ENCODE peak calls at places on chromosomes 7 and 10, in five cellular contexts. One of them, this sample, is unnamed. For H3K4me1, the result is how much of the 10 kb centered on the place peaks cover.

GRCh38 chr7:34086064-34086463 is 180.7 kb downstream of the BMPER start:
- DNase-seq in stomach: no peak
- DNase-seq in esophagus muscularis mucosa: no peak
- DNase-seq in IMR-90: no peak
- DNase-seq in transverse colon: no peak
- DNase-seq in this sample: no peak

GRCh38 chr7:116981887-116982430 is 28.7 kb downstream of the ST7 start:
- DNase-seq in esophagus muscularis mucosa: no peak
- DNase-seq in transverse colon: no peak
- DNase-seq in stomach: no peak
- DNase-seq in IMR-90: no peak
- DNase-seq in this sample: no peak

GRCh38 chr10:48556713-48557112 is 48.2 kb downstream of the ARHGAP22 start:
- DNase-seq in esophagus muscularis mucosa: no peak
- DNase-seq in stomach: no peak
- DNase-seq in transverse colon: no peak
- DNase-seq in IMR-90: no peak
- DNase-seq in this sample: no peak

GRCh38 chr7:101903505-101903849 is 86.1 kb downstream of the CUX1 start:
- DNase-seq in esophagus muscularis mucosa: no peak
- DNase-seq in transverse colon: no peak
- DNase-seq in stomach: no peak
- DNase-seq in IMR-90: no peak
- DNase-seq in this sample: no peak

GRCh38 chr7:109635374-109635773 is 1065.7 kb downstream of the DNAJB9 start:
- DNase-seq in transverse colon: no peak
- DNase-seq in stomach: no peak
- DNase-seq in esophagus muscularis mucosa: no peak
- DNase-seq in IMR-90: no peak
- DNase-seq in this sample: no peak

GRCh38 chr7:47553309-47553708 is 28.6 kb downstream of the TNS3 start:
- DNase-seq in stomach: no peak
- DNase-seq in esophagus muscularis mucosa: no peak
- DNase-seq in IMR-90: peak
- DNase-seq in transverse colon: no peak
- DNase-seq in this sample: no peak

GRCh38 chr10:97651773-97652172 is 11.3 kb downstream of the PI4K2A start:
- DNase-seq in IMR-90: no peak
- DNase-seq in stomach: no peak
- DNase-seq in transverse colon: no peak
- DNase-seq in esophagus muscularis mucosa: no peak
- DNase-seq in this sample: no peak

GRCh38 chr10:43120116-43120947 is 17.9 kb upstream of the CSGALNACT2 start:
- DNase-seq in stomach: no peak
- DNase-seq in IMR-90: no peak
- DNase-seq in transverse colon: no peak
- DNase-seq in esophagus muscularis mucosa: no peak
- DNase-seq in this sample: no peak

GRCh38 chr7:132430863-132431822 is 145.1 kb downstream of the PLXNA4 start:
- DNase-seq in esophagus muscularis mucosa: no peak
- DNase-seq in IMR-90: peak
- DNase-seq in transverse colon: peak
- DNase-seq in stomach: no peak
- DNase-seq in this sample: peak

GRCh38 chr10:110931769-110932381 is 12.5 kb downstream of the SHOC2 start:
- DNase-seq in IMR-90: no peak
- DNase-seq in transverse colon: no peak
- DNase-seq in stomach: no peak
- DNase-seq in esophagus muscularis mucosa: no peak
- DNase-seq in this sample: no peak

GRCh38 chr10:36023939-36024338 is 381.8 kb upstream of the FZD8 start:
- DNase-seq in esophagus muscularis mucosa: no peak
- DNase-seq in stomach: no peak
- DNase-seq in transverse colon: no peak
- DNase-seq in IMR-90: peak
- DNase-seq in this sample: no peak

GRCh38 chr7:102234801-102235550 is 51.7 kb upstream of the SH2B2 start:
- DNase-seq in transverse colon: no peak
- DNase-seq in stomach: no peak
- DNase-seq in IMR-90: no peak
- DNase-seq in esophagus muscularis mucosa: no peak
- DNase-seq in this sample: no peak

GRCh38 chr7:77453531-77453930 is 37.4 kb upstream of the GSAP start:
- DNase-seq in transverse colon: no peak
- DNase-seq in esophagus muscularis mucosa: no peak
- DNase-seq in stomach: no peak
- DNase-seq in IMR-90: peak
- DNase-seq in this sample: no peak

GRCh38 chr7:5693529-5693928 is 87.9 kb downstream of the RNF216 start:
- DNase-seq in transverse colon: no peak
- DNase-seq in stomach: no peak
- DNase-seq in IMR-90: peak
- DNase-seq in esophagus muscularis mucosa: no peak
- DNase-seq in this sample: peak

GRCh38 chr10:14843327-14843988 is 5.4 kb downstream of the HSPA14 start:
- DNase-seq in esophagus muscularis mucosa: peak
- DNase-seq in stomach: no peak
- DNase-seq in IMR-90: no peak
- DNase-seq in transverse colon: no peak
- DNase-seq in this sample: no peak

GRCh38 chr10:126166797-126167196 is 221.5 kb downstream of the ADAM12 start:
- DNase-seq in transverse colon: no peak
- DNase-seq in IMR-90: no peak
- DNase-seq in stomach: no peak
- DNase-seq in esophagus muscularis mucosa: no peak
- DNase-seq in this sample: no peak

GRCh38 chr7:127838816-127839415 is 186.9 kb downstream of the SND1 start:
- DNase-seq in IMR-90: peak
- DNase-seq in transverse colon: no peak
- DNase-seq in stomach: no peak
- DNase-seq in esophagus muscularis mucosa: no peak
- DNase-seq in this sample: no peak

GRCh38 chr10:133608855-133609254 is 17.7 kb downstream of the FRG2B start:
- DNase-seq in transverse colon: no peak
- DNase-seq in stomach: no peak
- DNase-seq in esophagus muscularis mucosa: peak
- DNase-seq in IMR-90: no peak
- DNase-seq in this sample: no peak

GRCh38 chr7:23105086-23105643 is 420 bp upstream of the KLHL7 start:
- DNase-seq in stomach: no peak
- DNase-seq in transverse colon: no peak
- DNase-seq in IMR-90: no peak
- DNase-seq in esophagus muscularis mucosa: no peak
- DNase-seq in this sample: no peak

GRCh38 chr10:28302012-28302667 is 724 bp downstream of the MPP7 start:
- DNase-seq in transverse colon: peak
- DNase-seq in esophagus muscularis mucosa: no peak
- DNase-seq in stomach: no peak
- DNase-seq in IMR-90: no peak
- DNase-seq in this sample: no peak

GRCh38 chr7:159119026-159119741 is 25.5 kb downstream of the VIPR2 start:
- DNase-seq in IMR-90: no peak
- DNase-seq in stomach: no peak
- DNase-seq in transverse colon: no peak
- DNase-seq in esophagus muscularis mucosa: no peak
- DNase-seq in this sample: peak

GRCh38 chr10:48461623-48462481 is 143.0 kb downstream of the ARHGAP22 start:
- DNase-seq in stomach: peak
- DNase-seq in transverse colon: no peak
- DNase-seq in IMR-90: no peak
- DNase-seq in esophagus muscularis mucosa: no peak
- DNase-seq in this sample: no peak

GRCh38 chr7:54331311-54331710 is 210.9 kb upstream of the VSTM2A start:
- DNase-seq in esophagus muscularis mucosa: no peak
- DNase-seq in stomach: no peak
- DNase-seq in transverse colon: no peak
- DNase-seq in IMR-90: no peak
- DNase-seq in this sample: no peak

GRCh38 chr10:74012480-74012879 is 14.6 kb downstream of the VCL start:
- DNase-seq in transverse colon: no peak
- DNase-seq in IMR-90: no peak
- DNase-seq in stomach: no peak
- DNase-seq in esophagus muscularis mucosa: no peak
- DNase-seq in this sample: no peak

GRCh38 chr10:110355922-110356627 is 51.4 kb upstream of the SMNDC1 start:
- DNase-seq in esophagus muscularis mucosa: no peak
- DNase-seq in stomach: no peak
- DNase-seq in IMR-90: no peak
- DNase-seq in transverse colon: peak
- DNase-seq in this sample: peak

DNA sequence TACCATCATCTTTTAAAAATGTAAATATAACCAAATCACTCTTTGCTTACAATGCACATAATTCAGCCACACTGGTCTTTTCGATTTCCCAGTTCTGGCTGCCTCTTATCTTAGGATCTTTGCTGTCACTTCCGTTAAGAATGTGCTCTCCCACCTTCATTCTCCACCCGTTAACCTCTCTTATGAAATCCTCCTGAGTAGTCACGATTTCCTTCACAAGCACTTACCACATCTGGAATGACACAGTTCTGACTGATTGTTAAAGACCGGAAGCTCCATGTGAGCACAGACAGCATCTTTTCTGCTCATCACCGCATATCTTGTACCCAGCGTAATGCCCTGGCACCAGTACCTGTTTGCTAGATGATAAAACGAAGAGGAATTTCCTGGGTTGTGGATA is 84.3 kb downstream of the CUL2 start:
- DNase-seq in stomach: no peak
- DNase-seq in esophagus muscularis mucosa: no peak
- DNase-seq in transverse colon: no peak
- DNase-seq in IMR-90: peak
- DNase-seq in this sample: no peak
- TF ChIP-seq POLR2A in stomach: no peak
- TF ChIP-seq POLR2A in esophagus muscularis mucosa: no peak
- TF ChIP-seq POLR2A in transverse colon: no peak
- TF ChIP-seq POLR2A in IMR-90: no peak
- TF ChIP-seq POLR2A in this sample: no peak

GRCh38 chr7:26183545-26184282 is 16.8 kb downstream of the HNRNPA2B1 start:
- DNase-seq in IMR-90: no peak
- DNase-seq in transverse colon: no peak
- DNase-seq in esophagus muscularis mucosa: no peak
- DNase-seq in stomach: no peak
- DNase-seq in this sample: no peak
- H3K4me1 ChIP-seq in IMR-90: under half
- H3K4me1 ChIP-seq in transverse colon: under half
- H3K4me1 ChIP-seq in esophagus muscularis mucosa: under half
- H3K4me1 ChIP-seq in stomach: half or more
- H3K4me1 ChIP-seq in this sample: under half

DNA sequence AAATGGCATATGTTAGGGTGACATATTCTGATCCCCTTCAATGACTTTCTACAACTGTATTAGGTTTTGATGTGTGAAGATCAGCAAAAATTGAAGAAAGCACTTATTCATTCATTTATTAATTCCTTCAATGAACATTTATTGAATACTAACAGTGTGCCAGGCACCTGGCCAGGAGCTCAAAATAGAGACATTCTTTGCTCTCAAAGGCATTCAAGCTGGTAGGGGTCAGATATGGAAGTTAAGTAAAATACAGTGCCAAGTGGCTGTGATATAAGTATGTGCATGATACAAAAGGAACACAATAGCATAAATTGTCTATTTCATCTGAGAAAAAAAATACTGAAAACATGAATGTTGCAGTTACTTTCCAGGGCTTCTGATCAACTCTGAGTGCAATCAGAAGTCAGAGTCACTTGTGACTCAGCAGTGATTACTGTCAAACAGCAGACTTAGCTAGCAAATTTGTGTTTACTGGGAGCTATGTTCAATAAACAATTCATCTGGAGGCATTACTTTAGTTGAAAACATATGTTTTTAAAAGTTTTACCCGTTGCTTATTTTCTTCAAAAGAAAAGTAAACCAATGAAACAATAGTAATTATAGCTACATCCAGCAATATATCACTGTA is 60.4 kb upstream of the CACNB2 start:
- DNase-seq in transverse colon: no peak
- DNase-seq in stomach: no peak
- DNase-seq in esophagus muscularis mucosa: no peak
- DNase-seq in IMR-90: peak
- DNase-seq in this sample: no peak
- TF ChIP-seq POLR2A in transverse colon: no peak
- TF ChIP-seq POLR2A in stomach: no peak
- TF ChIP-seq POLR2A in esophagus muscularis mucosa: no peak
- TF ChIP-seq POLR2A in IMR-90: no peak
- TF ChIP-seq POLR2A in this sample: no peak

GRCh38 chr10:125118701-125119100 is 41.7 kb downstream of the CTBP2 start:
- DNase-seq in stomach: no peak
- DNase-seq in IMR-90: no peak
- DNase-seq in esophagus muscularis mucosa: no peak
- DNase-seq in transverse colon: no peak
- DNase-seq in this sample: no peak
- H3K4me1 ChIP-seq in stomach: half or more
- H3K4me1 ChIP-seq in IMR-90: under half
- H3K4me1 ChIP-seq in esophagus muscularis mucosa: half or more
- H3K4me1 ChIP-seq in transverse colon: half or more
- H3K4me1 ChIP-seq in this sample: under half

GRCh38 chr7:99720370-99721128 is 14.4 kb downstream of the CYP3A7 start:
- DNase-seq in stomach: no peak
- DNase-seq in esophagus muscularis mucosa: no peak
- DNase-seq in IMR-90: no peak
- DNase-seq in transverse colon: peak
- DNase-seq in this sample: peak
- TF ChIP-seq POLR2A in stomach: no peak
- TF ChIP-seq POLR2A in esophagus muscularis mucosa: no peak
- TF ChIP-seq POLR2A in IMR-90: no peak
- TF ChIP-seq POLR2A in transverse colon: peak
- TF ChIP-seq POLR2A in this sample: peak

GRCh38 chr10:3532644-3533043 is 252.4 kb downstream of the KLF6 start:
- DNase-seq in IMR-90: no peak
- DNase-seq in esophagus muscularis mucosa: no peak
- DNase-seq in transverse colon: no peak
- DNase-seq in stomach: peak
- DNase-seq in this sample: no peak
- H3K4me1 ChIP-seq in IMR-90: under half
- H3K4me1 ChIP-seq in esophagus muscularis mucosa: under half
- H3K4me1 ChIP-seq in transverse colon: under half
- H3K4me1 ChIP-seq in stomach: under half
- H3K4me1 ChIP-seq in this sample: under half

DNA sequence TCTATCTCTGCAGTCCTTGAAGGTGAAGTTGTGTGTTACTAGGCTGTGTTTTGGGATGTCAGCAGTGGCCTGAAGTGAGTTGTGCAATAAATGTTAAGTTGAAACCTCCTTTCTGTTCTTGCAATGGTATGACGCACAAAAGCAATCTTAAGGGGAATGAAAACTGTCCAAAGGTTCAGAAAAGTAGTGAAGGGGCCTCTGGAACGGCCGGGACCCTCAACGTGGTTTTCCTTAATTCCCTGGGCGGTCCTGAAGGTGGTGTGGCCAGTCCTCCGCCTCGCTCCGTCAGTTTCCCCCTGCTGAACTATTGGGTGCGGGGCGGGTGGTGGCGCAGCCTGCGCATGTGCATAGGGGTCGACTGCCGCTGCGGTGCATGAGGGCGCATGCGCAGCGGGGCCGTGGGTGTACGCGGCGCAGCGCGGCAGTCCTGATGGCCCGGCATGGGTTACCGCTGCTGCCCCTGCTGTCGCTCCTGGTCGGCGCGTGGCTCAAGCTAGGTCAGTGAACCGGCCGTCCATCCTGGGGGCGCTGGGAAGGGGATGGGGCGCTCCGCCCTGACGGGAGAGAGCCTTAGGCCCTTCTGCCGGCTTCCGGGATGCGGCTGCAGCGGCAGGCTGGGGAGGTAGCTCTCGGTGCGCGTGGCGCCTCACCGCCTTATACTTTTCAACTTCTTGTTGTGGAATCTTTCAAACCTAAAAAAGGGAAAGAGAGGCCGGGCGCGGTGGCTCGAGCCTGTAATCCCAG is at the start of gene SUMF2:
- DNase-seq in transverse colon: peak
- DNase-seq in stomach: peak
- DNase-seq in IMR-90: peak
- DNase-seq in esophagus muscularis mucosa: peak
- DNase-seq in this sample: peak
- TF ChIP-seq POLR2A in transverse colon: peak
- TF ChIP-seq POLR2A in stomach: no peak
- TF ChIP-seq POLR2A in IMR-90: peak
- TF ChIP-seq POLR2A in esophagus muscularis mucosa: peak
- TF ChIP-seq POLR2A in this sample: peak

This sample was measured in Peyer's patch.